ENCODE peak calls at places on chromosomes 3 and 15, in five cellular contexts. M is NB4, L is A549, X is GM12892, Z is tibial nerve. V is an unnamed sample.

GRCh38 chr3:150449169-150449721 is 41.1 kb downstream of the TSC22D2 start:
- DNase-seq in M (no peak), L (no peak), X (no peak), Z (no peak), V (no peak)

GRCh38 chr3:21462151-21462550 is 288.9 kb downstream of the ZNF385D start:
- DNase-seq in M (no peak), L (no peak), X (no peak), Z (no peak), V (no peak)

GRCh38 chr3:195818301-195818700 is 6.6 kb upstream of the MUC4 start:
- DNase-seq in M (no peak), L (no peak), X (no peak), Z (no peak), V (no peak)

GRCh38 chr15:101049282-101049681 is 130.1 kb downstream of the LRRK1 start:
- DNase-seq in M (no peak), L (no peak), X (no peak), Z (no peak), V (peak; percentile 11)

GRCh38 chr15:42921049-42921731 is 612 bp upstream of the TTBK2 start:
- DNase-seq in M (no peak), L (no peak), X (no peak), Z (no peak), V (peak; percentile 41)

GRCh38 chr15:73885954-73886700 is 12.8 kb downstream of the TBC1D21 start:
- DNase-seq in M (no peak), L (no peak), X (no peak), Z (no peak), V (no peak)

GRCh38 chr3:71580636-71581215 is 2.8 kb downstream of the FOXP1 start:
- DNase-seq in M (peak; percentile 21), L (no peak), X (no peak), Z (no peak), V (no peak)

GRCh38 chr3:97821413-97821809 is 400 bp upstream of the CRYBG3 start:
- DNase-seq in M (no peak), L (no peak), X (no peak), Z (peak; percentile 12), V (peak; percentile 65)

GRCh38 chr3:176734146-176734545 is 463.1 kb downstream of the TBL1XR1 start:
- DNase-seq in M (no peak), L (no peak), X (no peak), Z (no peak), V (no peak)

GRCh38 chr3:163560459-163560858 is 1517.8 kb downstream of the SI start:
- DNase-seq in M (no peak), L (no peak), X (no peak), Z (no peak), V (no peak)

GRCh38 chr15:47715856-47716445 is 1.4 kb upstream of the SEMA6D start:
- DNase-seq in M (no peak), L (no peak), X (no peak), Z (no peak), V (no peak)

GRCh38 chr15:50244959-50245624 is 20.4 kb downstream of the HDC start:
- DNase-seq in M (no peak), L (no peak), X (no peak), Z (no peak), V (no peak)

GRCh38 chr3:134334231-134334900 is 39.9 kb downstream of the AMOTL2 start:
- DNase-seq in M (no peak), L (no peak), X (no peak), Z (no peak), V (peak; percentile 21)

GRCh38 chr15:84915011-84915958 is 30.8 kb downstream of the SLC28A1 start:
- DNase-seq in M (peak; percentile 64), L (peak; percentile 93), X (peak; percentile 63), Z (peak; percentile 46), V (peak; percentile 73)

GRCh38 chr3:58627580-58627894 is 39.0 kb downstream of the FAM3D start:
- DNase-seq in M (no peak), L (no peak), X (no peak), Z (no peak), V (no peak)

GRCh38 chr3:111073186-111073585 is 1.6 kb downstream of the NECTIN3 start:
- DNase-seq in M (no peak), L (no peak), X (no peak), Z (no peak), V (no peak)

GRCh38 chr3:36698314-36698713 is 66.0 kb downstream of the DCLK3 start:
- DNase-seq in M (no peak), L (no peak), X (no peak), Z (no peak), V (no peak)

GRCh38 chr3:30894521-30895289 is at the start of gene GADL1:
- DNase-seq in M (peak; percentile 66), L (peak; percentile 10), X (no peak), Z (no peak), V (peak; percentile 49)

DNA sequence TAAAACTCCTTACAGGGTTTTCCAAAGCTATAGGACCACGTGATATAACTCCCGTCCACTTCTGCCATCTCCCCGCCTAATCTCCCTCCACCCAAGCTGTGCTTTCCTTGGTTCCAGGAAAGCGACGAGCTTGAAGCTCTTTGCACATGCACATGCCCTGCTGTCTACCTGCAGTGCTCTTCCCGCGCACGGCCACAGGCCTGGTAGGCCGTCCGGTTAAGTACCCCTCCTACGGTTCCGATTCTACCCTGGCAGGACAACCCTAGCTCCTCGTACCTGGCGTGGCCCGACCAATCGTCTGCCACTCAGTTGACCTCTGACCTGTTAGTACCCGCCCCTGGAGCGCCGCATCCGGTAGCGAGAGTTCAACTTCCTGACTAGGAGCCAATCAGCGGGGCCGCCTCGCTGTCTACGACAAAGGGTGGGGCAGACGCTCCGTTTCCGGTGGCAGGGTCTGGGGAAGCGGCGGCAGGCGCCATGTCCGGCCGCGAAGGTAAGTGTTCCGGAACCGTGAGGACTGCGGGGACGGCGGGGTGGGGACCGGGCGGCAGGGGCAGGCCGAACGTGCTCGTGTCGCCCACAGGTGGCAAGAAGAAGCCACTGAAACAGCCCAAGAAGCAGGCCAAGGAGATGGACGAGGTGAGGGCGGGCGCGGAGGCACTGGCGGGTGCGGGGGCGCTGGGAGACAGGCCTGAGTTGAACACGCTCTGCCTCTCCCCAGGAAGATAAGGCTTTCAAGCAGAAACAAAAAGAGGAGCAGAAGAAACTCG is at the start of the genes CCDC51 and TMA7:
- DNase-seq in M (peak; percentile 98), L (peak; percentile 95), X (peak; percentile 97), Z (peak; percentile 98), V (peak; percentile 99)
- TF ChIP-seq POLR2A in M (peak; percentile 85), L (peak; percentile 52), X (peak; percentile 92), Z (peak; percentile 96), V (peak; percentile 96)

GRCh38 chr15:68166847-68167246 is 38.3 kb downstream of the CALML4 start:
- DNase-seq in M (no peak), L (no peak), X (no peak), Z (no peak), V (no peak)
- TF ChIP-seq POLR2A in M (no peak), L (no peak), X (no peak), Z (no peak), V (no peak)

DNA sequence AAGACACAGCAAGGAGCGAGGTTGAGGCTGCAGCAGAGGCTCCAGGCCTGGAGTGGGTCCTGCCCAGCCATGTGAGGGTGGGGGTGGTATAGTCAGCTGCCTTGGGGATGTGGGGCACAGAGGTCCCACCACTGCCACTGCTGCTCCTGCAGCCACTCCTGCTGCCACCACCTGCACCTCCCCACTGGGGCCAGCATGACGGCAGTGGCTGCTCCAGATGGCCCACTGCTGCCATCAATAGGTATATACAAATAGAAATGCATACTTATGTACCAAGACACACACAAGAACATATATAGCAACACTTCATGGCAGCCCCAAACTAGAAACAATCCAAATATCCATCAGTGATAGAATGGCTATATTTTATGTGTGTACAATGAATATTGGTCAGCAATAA is 10.0 kb upstream of the TOP2B start:
- DNase-seq in M (no peak), L (no peak), X (no peak), Z (no peak), V (no peak)
- TF ChIP-seq POLR2A in M (no peak), L (no peak), X (no peak), Z (no peak), V (no peak)

GRCh38 chr3:57227204-57227929 is at the start of gene APPL1:
- DNase-seq in M (peak; percentile 94), L (peak; percentile 87), X (peak; percentile 93), Z (peak; percentile 83), V (peak; percentile 87)
- TF ChIP-seq POLR2A in M (peak; percentile 88), L (peak; percentile 80), X (peak; percentile 80), Z (peak; percentile 79), V (peak; percentile 75)

DNA sequence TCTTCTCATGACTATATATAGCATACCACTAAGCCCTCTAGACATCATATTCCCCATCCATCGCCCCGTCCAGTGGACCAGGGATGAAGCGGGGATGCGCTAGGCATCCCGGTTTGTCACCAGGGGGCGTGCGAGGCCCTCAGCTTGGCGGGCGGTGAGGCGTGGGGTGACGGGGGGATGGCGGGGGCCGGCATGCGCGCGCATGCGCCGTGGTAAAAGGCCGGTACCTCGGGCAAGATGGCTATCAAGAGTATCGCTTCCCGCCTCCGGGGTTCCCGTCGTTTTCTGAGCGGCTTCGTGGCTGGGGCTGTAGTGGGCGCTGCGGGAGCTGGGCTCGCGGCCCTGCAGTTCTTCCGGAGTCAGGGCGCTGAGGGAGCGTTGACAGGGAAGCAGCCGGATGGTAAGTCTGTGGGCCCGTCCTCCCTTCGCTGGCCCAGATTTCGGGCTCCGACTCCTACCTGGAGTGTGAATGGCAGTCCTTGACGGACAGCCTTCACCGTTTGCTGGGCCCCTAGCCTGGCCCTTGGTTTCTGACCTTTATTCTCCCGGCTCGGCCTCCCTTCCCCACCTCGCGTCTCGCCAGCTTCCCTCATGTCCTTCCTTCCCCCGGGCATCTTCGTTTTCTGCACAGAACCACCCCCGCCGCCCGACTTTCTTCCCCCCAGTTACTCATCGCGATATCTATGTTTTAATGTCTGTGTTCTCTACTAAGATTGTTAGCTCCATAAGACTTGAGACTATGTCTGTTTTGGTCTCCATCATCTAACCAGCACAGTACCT is at the start of gene EXOG:
- DNase-seq in M (peak; percentile 92), L (peak; percentile 93), X (peak; percentile 94), Z (peak; percentile 81), V (peak; percentile 96)
- TF ChIP-seq POLR2A in M (peak; percentile 42), L (peak; percentile 54), X (peak; percentile 75), Z (no peak), V (no peak)

DNA sequence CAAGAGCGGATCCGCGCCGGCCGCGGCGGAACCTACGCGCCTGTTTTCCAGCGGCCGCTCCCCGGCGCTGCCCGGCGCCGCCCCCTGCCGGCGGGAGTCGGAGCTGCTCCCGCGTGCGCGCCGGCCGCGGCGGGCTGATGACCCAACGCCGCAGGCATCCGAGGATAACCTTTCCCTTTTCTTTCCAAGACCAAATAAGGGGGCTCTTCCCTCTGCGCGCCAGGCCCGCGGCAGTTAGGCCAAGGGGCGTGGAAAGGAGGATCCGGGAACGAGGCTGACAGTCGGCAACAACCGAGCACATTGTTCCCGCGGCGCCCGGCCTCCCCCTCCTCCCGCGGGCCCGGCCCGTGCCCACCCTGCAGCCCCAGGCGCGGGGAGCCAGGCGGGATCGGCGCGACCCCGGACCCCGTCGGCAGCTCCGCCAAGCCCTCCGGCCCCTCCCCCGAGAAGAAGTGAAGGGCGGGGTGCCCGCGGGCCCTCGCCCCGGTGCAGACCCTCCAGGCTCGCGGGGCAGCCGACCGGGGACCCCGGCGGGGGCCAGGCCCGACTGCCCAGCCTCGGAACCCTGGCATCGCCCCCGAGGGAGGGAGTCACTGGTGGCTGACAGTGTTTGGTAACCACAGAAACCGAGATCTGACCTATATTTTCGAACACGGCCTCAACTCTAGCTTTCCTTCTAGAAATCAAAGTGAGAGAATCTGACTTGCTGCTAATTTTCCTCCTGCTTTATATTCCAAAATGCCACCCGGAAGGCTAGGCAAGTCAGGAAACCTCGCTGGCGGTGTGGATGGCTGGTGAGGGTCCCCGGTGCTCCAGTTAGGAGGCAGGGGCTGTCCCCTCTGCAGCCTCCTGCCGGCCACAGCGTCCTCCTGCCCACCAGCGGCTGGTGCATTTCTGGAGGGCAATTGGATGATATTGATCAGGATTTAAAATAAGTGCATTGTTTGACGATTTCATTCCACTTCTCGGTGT is 45.6 kb upstream of the SYNM start:
- DNase-seq in M (peak; percentile 71), L (peak; percentile 78), X (peak; percentile 69), Z (peak; percentile 69), V (peak; percentile 71)
- TF ChIP-seq POLR2A in M (no peak), L (peak; percentile 30), X (no peak), Z (no peak), V (no peak)